ENCODE peak calls at places on chromosomes 5 and 9, in eight cellular contexts. One of them, this sample, is unnamed.

GRCh38 chr5:59346514-59346913 is 547.0 kb downstream of the PDE4D start:
- DNase-seq in activated B cell treated with CpG ODN at 0.5 μM for 24 hours: no peak
- DNase-seq in anterior cingulate cortex: no peak
- DNase-seq in foreskin fibroblast: no peak
- DNase-seq in smooth muscle cell of the brain vasculature: no peak
- DNase-seq in stimulated activated CD8-positive, alpha-beta memory T cell treated with anti-CD3 and anti-CD28 coated beads, Interleukin-15, amount 100 ng/mL, for 1 hour: no peak
- DNase-seq in stimulated activated CD4-positive, alpha-beta T cell treated with anti-CD3 and anti-CD28 coated beads, Interleukin-15, amount 100 ng/mL, for 24 hours: no peak
- DNase-seq in NCI-H1694 treated with DMSO at 0.1 percent for 48 hours: no peak
- DNase-seq in this sample: no peak

GRCh38 chr5:96196890-96197289 is 235.2 kb upstream of the ELL2 start:
- DNase-seq in activated B cell treated with CpG ODN at 0.5 μM for 24 hours: no peak
- DNase-seq in anterior cingulate cortex: no peak
- DNase-seq in foreskin fibroblast: no peak
- DNase-seq in smooth muscle cell of the brain vasculature: no peak
- DNase-seq in stimulated activated CD8-positive, alpha-beta memory T cell treated with anti-CD3 and anti-CD28 coated beads, Interleukin-15, amount 100 ng/mL, for 1 hour: no peak
- DNase-seq in stimulated activated CD4-positive, alpha-beta T cell treated with anti-CD3 and anti-CD28 coated beads, Interleukin-15, amount 100 ng/mL, for 24 hours: no peak
- DNase-seq in NCI-H1694 treated with DMSO at 0.1 percent for 48 hours: no peak
- DNase-seq in this sample: no peak

GRCh38 chr9:38687389-38687842 is 32.5 kb downstream of the FAM240B start:
- DNase-seq in activated B cell treated with CpG ODN at 0.5 μM for 24 hours: no peak
- DNase-seq in anterior cingulate cortex: no peak
- DNase-seq in foreskin fibroblast: no peak
- DNase-seq in smooth muscle cell of the brain vasculature: no peak
- DNase-seq in stimulated activated CD8-positive, alpha-beta memory T cell treated with anti-CD3 and anti-CD28 coated beads, Interleukin-15, amount 100 ng/mL, for 1 hour: no peak
- DNase-seq in stimulated activated CD4-positive, alpha-beta T cell treated with anti-CD3 and anti-CD28 coated beads, Interleukin-15, amount 100 ng/mL, for 24 hours: peak
- DNase-seq in NCI-H1694 treated with DMSO at 0.1 percent for 48 hours: no peak
- DNase-seq in this sample: no peak

GRCh38 chr9:130765135-130766030 is 69.7 kb upstream of the ABL1 start:
- DNase-seq in activated B cell treated with CpG ODN at 0.5 μM for 24 hours: no peak
- DNase-seq in anterior cingulate cortex: no peak
- DNase-seq in foreskin fibroblast: no peak
- DNase-seq in smooth muscle cell of the brain vasculature: no peak
- DNase-seq in stimulated activated CD8-positive, alpha-beta memory T cell treated with anti-CD3 and anti-CD28 coated beads, Interleukin-15, amount 100 ng/mL, for 1 hour: no peak
- DNase-seq in stimulated activated CD4-positive, alpha-beta T cell treated with anti-CD3 and anti-CD28 coated beads, Interleukin-15, amount 100 ng/mL, for 24 hours: peak
- DNase-seq in NCI-H1694 treated with DMSO at 0.1 percent for 48 hours: no peak
- DNase-seq in this sample: no peak

GRCh38 chr9:137972988-137973470 is 95.4 kb downstream of the CACNA1B start:
- DNase-seq in activated B cell treated with CpG ODN at 0.5 μM for 24 hours: no peak
- DNase-seq in anterior cingulate cortex: no peak
- DNase-seq in foreskin fibroblast: no peak
- DNase-seq in smooth muscle cell of the brain vasculature: no peak
- DNase-seq in stimulated activated CD8-positive, alpha-beta memory T cell treated with anti-CD3 and anti-CD28 coated beads, Interleukin-15, amount 100 ng/mL, for 1 hour: no peak
- DNase-seq in stimulated activated CD4-positive, alpha-beta T cell treated with anti-CD3 and anti-CD28 coated beads, Interleukin-15, amount 100 ng/mL, for 24 hours: no peak
- DNase-seq in NCI-H1694 treated with DMSO at 0.1 percent for 48 hours: no peak
- DNase-seq in this sample: no peak

GRCh38 chr5:54985301-54986268 is at the start of gene ESM1:
- DNase-seq in activated B cell treated with CpG ODN at 0.5 μM for 24 hours: no peak
- DNase-seq in anterior cingulate cortex: no peak
- DNase-seq in foreskin fibroblast: peak
- DNase-seq in smooth muscle cell of the brain vasculature: peak
- DNase-seq in stimulated activated CD8-positive, alpha-beta memory T cell treated with anti-CD3 and anti-CD28 coated beads, Interleukin-15, amount 100 ng/mL, for 1 hour: no peak
- DNase-seq in stimulated activated CD4-positive, alpha-beta T cell treated with anti-CD3 and anti-CD28 coated beads, Interleukin-15, amount 100 ng/mL, for 24 hours: no peak
- DNase-seq in NCI-H1694 treated with DMSO at 0.1 percent for 48 hours: no peak
- DNase-seq in this sample: peak

GRCh38 chr9:93682155-93682968 is 106.0 kb downstream of the PHF2 start:
- DNase-seq in activated B cell treated with CpG ODN at 0.5 μM for 24 hours: peak
- DNase-seq in anterior cingulate cortex: no peak
- DNase-seq in foreskin fibroblast: peak
- DNase-seq in smooth muscle cell of the brain vasculature: no peak
- DNase-seq in stimulated activated CD8-positive, alpha-beta memory T cell treated with anti-CD3 and anti-CD28 coated beads, Interleukin-15, amount 100 ng/mL, for 1 hour: peak
- DNase-seq in stimulated activated CD4-positive, alpha-beta T cell treated with anti-CD3 and anti-CD28 coated beads, Interleukin-15, amount 100 ng/mL, for 24 hours: peak
- DNase-seq in NCI-H1694 treated with DMSO at 0.1 percent for 48 hours: peak
- DNase-seq in this sample: no peak

GRCh38 chr5:139660916-139661814 is 13.0 kb downstream of the CXXC5 start:
- DNase-seq in activated B cell treated with CpG ODN at 0.5 μM for 24 hours: peak
- DNase-seq in anterior cingulate cortex: peak
- DNase-seq in foreskin fibroblast: peak
- DNase-seq in smooth muscle cell of the brain vasculature: peak
- DNase-seq in stimulated activated CD8-positive, alpha-beta memory T cell treated with anti-CD3 and anti-CD28 coated beads, Interleukin-15, amount 100 ng/mL, for 1 hour: no peak
- DNase-seq in stimulated activated CD4-positive, alpha-beta T cell treated with anti-CD3 and anti-CD28 coated beads, Interleukin-15, amount 100 ng/mL, for 24 hours: no peak
- DNase-seq in NCI-H1694 treated with DMSO at 0.1 percent for 48 hours: no peak
- DNase-seq in this sample: peak

GRCh38 chr5:10262121-10262774 is 12.2 kb downstream of the CCT5 start:
- DNase-seq in activated B cell treated with CpG ODN at 0.5 μM for 24 hours: no peak
- DNase-seq in anterior cingulate cortex: no peak
- DNase-seq in foreskin fibroblast: no peak
- DNase-seq in smooth muscle cell of the brain vasculature: no peak
- DNase-seq in stimulated activated CD8-positive, alpha-beta memory T cell treated with anti-CD3 and anti-CD28 coated beads, Interleukin-15, amount 100 ng/mL, for 1 hour: no peak
- DNase-seq in stimulated activated CD4-positive, alpha-beta T cell treated with anti-CD3 and anti-CD28 coated beads, Interleukin-15, amount 100 ng/mL, for 24 hours: no peak
- DNase-seq in NCI-H1694 treated with DMSO at 0.1 percent for 48 hours: no peak
- DNase-seq in this sample: no peak

GRCh38 chr5:6582507-6583048 is 50.3 kb downstream of the NSUN2 start:
- DNase-seq in activated B cell treated with CpG ODN at 0.5 μM for 24 hours: no peak
- DNase-seq in anterior cingulate cortex: no peak
- DNase-seq in foreskin fibroblast: no peak
- DNase-seq in smooth muscle cell of the brain vasculature: no peak
- DNase-seq in stimulated activated CD8-positive, alpha-beta memory T cell treated with anti-CD3 and anti-CD28 coated beads, Interleukin-15, amount 100 ng/mL, for 1 hour: no peak
- DNase-seq in stimulated activated CD4-positive, alpha-beta T cell treated with anti-CD3 and anti-CD28 coated beads, Interleukin-15, amount 100 ng/mL, for 24 hours: no peak
- DNase-seq in NCI-H1694 treated with DMSO at 0.1 percent for 48 hours: no peak
- DNase-seq in this sample: no peak

GRCh38 chr9:126326228-126327015 is at the start of gene MVB12B:
- DNase-seq in activated B cell treated with CpG ODN at 0.5 μM for 24 hours: peak
- DNase-seq in anterior cingulate cortex: no peak
- DNase-seq in foreskin fibroblast: peak
- DNase-seq in smooth muscle cell of the brain vasculature: no peak
- DNase-seq in stimulated activated CD8-positive, alpha-beta memory T cell treated with anti-CD3 and anti-CD28 coated beads, Interleukin-15, amount 100 ng/mL, for 1 hour: peak
- DNase-seq in stimulated activated CD4-positive, alpha-beta T cell treated with anti-CD3 and anti-CD28 coated beads, Interleukin-15, amount 100 ng/mL, for 24 hours: peak
- DNase-seq in NCI-H1694 treated with DMSO at 0.1 percent for 48 hours: no peak
- DNase-seq in this sample: peak

GRCh38 chr5:56457887-56458451 is 224.8 kb upstream of the ANKRD55 start:
- DNase-seq in activated B cell treated with CpG ODN at 0.5 μM for 24 hours: no peak
- DNase-seq in anterior cingulate cortex: no peak
- DNase-seq in foreskin fibroblast: no peak
- DNase-seq in smooth muscle cell of the brain vasculature: no peak
- DNase-seq in stimulated activated CD8-positive, alpha-beta memory T cell treated with anti-CD3 and anti-CD28 coated beads, Interleukin-15, amount 100 ng/mL, for 1 hour: no peak
- DNase-seq in stimulated activated CD4-positive, alpha-beta T cell treated with anti-CD3 and anti-CD28 coated beads, Interleukin-15, amount 100 ng/mL, for 24 hours: no peak
- DNase-seq in NCI-H1694 treated with DMSO at 0.1 percent for 48 hours: no peak
- DNase-seq in this sample: no peak

GRCh38 chr5:37771731-37772130 is 68.1 kb downstream of the GDNF start:
- DNase-seq in activated B cell treated with CpG ODN at 0.5 μM for 24 hours: no peak
- DNase-seq in anterior cingulate cortex: no peak
- DNase-seq in foreskin fibroblast: peak
- DNase-seq in smooth muscle cell of the brain vasculature: no peak
- DNase-seq in stimulated activated CD8-positive, alpha-beta memory T cell treated with anti-CD3 and anti-CD28 coated beads, Interleukin-15, amount 100 ng/mL, for 1 hour: no peak
- DNase-seq in stimulated activated CD4-positive, alpha-beta T cell treated with anti-CD3 and anti-CD28 coated beads, Interleukin-15, amount 100 ng/mL, for 24 hours: no peak
- DNase-seq in NCI-H1694 treated with DMSO at 0.1 percent for 48 hours: no peak
- DNase-seq in this sample: peak

GRCh38 chr5:163963881-163964280 is 458.5 kb downstream of the MAT2B start:
- DNase-seq in activated B cell treated with CpG ODN at 0.5 μM for 24 hours: no peak
- DNase-seq in anterior cingulate cortex: no peak
- DNase-seq in foreskin fibroblast: no peak
- DNase-seq in smooth muscle cell of the brain vasculature: no peak
- DNase-seq in stimulated activated CD8-positive, alpha-beta memory T cell treated with anti-CD3 and anti-CD28 coated beads, Interleukin-15, amount 100 ng/mL, for 1 hour: no peak
- DNase-seq in stimulated activated CD4-positive, alpha-beta T cell treated with anti-CD3 and anti-CD28 coated beads, Interleukin-15, amount 100 ng/mL, for 24 hours: no peak
- DNase-seq in NCI-H1694 treated with DMSO at 0.1 percent for 48 hours: no peak
- DNase-seq in this sample: peak

GRCh38 chr5:84274585-84275468 is 109.9 kb downstream of the EDIL3 start:
- DNase-seq in activated B cell treated with CpG ODN at 0.5 μM for 24 hours: no peak
- DNase-seq in anterior cingulate cortex: no peak
- DNase-seq in foreskin fibroblast: no peak
- DNase-seq in smooth muscle cell of the brain vasculature: no peak
- DNase-seq in stimulated activated CD8-positive, alpha-beta memory T cell treated with anti-CD3 and anti-CD28 coated beads, Interleukin-15, amount 100 ng/mL, for 1 hour: no peak
- DNase-seq in stimulated activated CD4-positive, alpha-beta T cell treated with anti-CD3 and anti-CD28 coated beads, Interleukin-15, amount 100 ng/mL, for 24 hours: peak
- DNase-seq in NCI-H1694 treated with DMSO at 0.1 percent for 48 hours: peak
- DNase-seq in this sample: no peak

GRCh38 chr5:16557477-16557876 is 59.3 kb downstream of the RETREG1 start:
- DNase-seq in activated B cell treated with CpG ODN at 0.5 μM for 24 hours: no peak
- DNase-seq in anterior cingulate cortex: no peak
- DNase-seq in foreskin fibroblast: no peak
- DNase-seq in smooth muscle cell of the brain vasculature: no peak
- DNase-seq in stimulated activated CD8-positive, alpha-beta memory T cell treated with anti-CD3 and anti-CD28 coated beads, Interleukin-15, amount 100 ng/mL, for 1 hour: no peak
- DNase-seq in stimulated activated CD4-positive, alpha-beta T cell treated with anti-CD3 and anti-CD28 coated beads, Interleukin-15, amount 100 ng/mL, for 24 hours: no peak
- DNase-seq in NCI-H1694 treated with DMSO at 0.1 percent for 48 hours: no peak
- DNase-seq in this sample: no peak

GRCh38 chr9:130780865-130781504 is 54.1 kb upstream of the ABL1 start:
- DNase-seq in activated B cell treated with CpG ODN at 0.5 μM for 24 hours: no peak
- DNase-seq in anterior cingulate cortex: no peak
- DNase-seq in foreskin fibroblast: peak
- DNase-seq in smooth muscle cell of the brain vasculature: peak
- DNase-seq in stimulated activated CD8-positive, alpha-beta memory T cell treated with anti-CD3 and anti-CD28 coated beads, Interleukin-15, amount 100 ng/mL, for 1 hour: no peak
- DNase-seq in stimulated activated CD4-positive, alpha-beta T cell treated with anti-CD3 and anti-CD28 coated beads, Interleukin-15, amount 100 ng/mL, for 24 hours: no peak
- DNase-seq in NCI-H1694 treated with DMSO at 0.1 percent for 48 hours: no peak
- DNase-seq in this sample: peak

GRCh38 chr9:129628709-129629108 is 2.7 kb downstream of the NTMT1 start:
- DNase-seq in activated B cell treated with CpG ODN at 0.5 μM for 24 hours: no peak
- DNase-seq in anterior cingulate cortex: no peak
- DNase-seq in foreskin fibroblast: no peak
- DNase-seq in smooth muscle cell of the brain vasculature: no peak
- DNase-seq in stimulated activated CD8-positive, alpha-beta memory T cell treated with anti-CD3 and anti-CD28 coated beads, Interleukin-15, amount 100 ng/mL, for 1 hour: no peak
- DNase-seq in stimulated activated CD4-positive, alpha-beta T cell treated with anti-CD3 and anti-CD28 coated beads, Interleukin-15, amount 100 ng/mL, for 24 hours: no peak
- DNase-seq in NCI-H1694 treated with DMSO at 0.1 percent for 48 hours: no peak
- DNase-seq in this sample: no peak